ENCODE peak calls at places on chromosomes 2 and 18, in eight cellular contexts. N, J, T, S, U, R, D and Z are unnamed samples.

GRCh38 chr2:40488101-40488598 is 36.3 kb upstream of the SLC8A1 start:
- DNase-seq in D (no peak), J (peak), N (peak), U (peak), T (peak), R (peak), S (peak), Z (peak)

GRCh38 chr18:32980896-32981295 is 208.1 kb upstream of the KLHL14 start:
- DNase-seq in R (no peak), J (peak), S (peak), T (no peak), D (no peak), N (no peak), U (no peak), Z (peak)

GRCh38 chr18:74412106-74412880 is 44.8 kb downstream of the DIPK1C start:
- DNase-seq in D (no peak), T (no peak), U (no peak), J (no peak), S (no peak), N (no peak), R (no peak), Z (no peak)

GRCh38 chr2:26333286-26333685 is 12.7 kb upstream of the SELENOI start:
- DNase-seq in U (no peak), T (no peak), S (no peak), R (no peak), D (no peak), N (no peak), J (no peak), Z (no peak)

GRCh38 chr2:8086342-8086741 is 595.5 kb upstream of the ID2 start:
- DNase-seq in N (peak), T (peak), U (no peak), J (peak), D (no peak), R (no peak), S (peak), Z (no peak)

GRCh38 chr2:211055438-211055837 is 499.0 kb downstream of the CPS1 start:
- DNase-seq in D (no peak), S (no peak), U (no peak), R (no peak), J (no peak), T (no peak), N (no peak), Z (no peak)

GRCh38 chr2:240501531-240501991 is 56.2 kb downstream of the ANKMY1 start:
- DNase-seq in D (no peak), S (no peak), N (no peak), T (no peak), U (no peak), R (no peak), J (no peak), Z (no peak)

GRCh38 chr18:10430696-10431095 is 23.7 kb upstream of the APCDD1 start:
- DNase-seq in R (no peak), T (no peak), U (no peak), J (no peak), N (no peak), S (no peak), D (no peak), Z (no peak)

GRCh38 chr2:219656523-219656922 is 29.1 kb downstream of the SLC4A3 start:
- DNase-seq in T (no peak), U (no peak), J (peak), R (no peak), S (peak), N (peak), D (no peak), Z (peak)

GRCh38 chr2:81481242-81481993 is 1176.9 kb upstream of the LRRTM1 start:
- DNase-seq in J (no peak), D (no peak), R (no peak), T (no peak), S (no peak), U (no peak), N (no peak), Z (peak)

GRCh38 chr2:127508621-127509034 is 17.7 kb downstream of the IWS1 start:
- DNase-seq in U (peak), R (peak), J (peak), N (peak), T (peak), S (peak), D (peak), Z (peak)

GRCh38 chr18:54947115-54947514 is 12.1 kb downstream of the CCDC68 start:
- DNase-seq in J (no peak), U (no peak), R (no peak), S (peak), T (no peak), D (no peak), N (no peak), Z (no peak)

GRCh38 chr2:88760819-88761598 is 69.5 kb downstream of the RPIA start:
- DNase-seq in J (no peak), N (no peak), D (no peak), T (no peak), U (no peak), S (no peak), R (no peak), Z (no peak)

GRCh38 chr2:74290466-74291216 is 52.6 kb downstream of the SLC4A5 start:
- DNase-seq in N (no peak), T (no peak), R (no peak), U (no peak), J (no peak), S (no peak), D (no peak), Z (no peak)

GRCh38 chr2:191696001-191696400 is 18.1 kb downstream of the NABP1 start:
- DNase-seq in R (peak), J (peak), S (peak), U (no peak), D (peak), N (peak), T (peak), Z (peak)

GRCh38 chr18:70044626-70045025 is 97.0 kb upstream of the CD226 start:
- DNase-seq in U (peak), N (peak), R (peak), J (peak), D (no peak), S (peak), T (peak), Z (peak)

GRCh38 chr2:84055816-84056215 is 403.3 kb downstream of the SUCLG1 start:
- DNase-seq in N (no peak), R (no peak), D (no peak), T (no peak), U (no peak), S (no peak), J (no peak), Z (no peak)

GRCh38 chr2:84052043-84052442 is 407.0 kb downstream of the SUCLG1 start:
- DNase-seq in S (no peak), U (no peak), D (no peak), T (no peak), J (no peak), N (no peak), R (no peak), Z (no peak)

GRCh38 chr2:84057917-84058316 is 401.2 kb downstream of the SUCLG1 start:
- DNase-seq in S (no peak), R (no peak), J (no peak), T (no peak), D (no peak), N (no peak), U (no peak), Z (no peak)
- TF ChIP-seq CTCF in S (no peak), R (no peak), J (no peak), T (no peak), D (no peak), N (no peak), U (no peak), Z (no peak)

GRCh38 chr2:172962064-172962463 is 113.6 kb upstream of the MAP3K20 start:
- DNase-seq in T (no peak), U (no peak), S (peak), R (no peak), N (no peak), J (no peak), D (no peak), Z (no peak)
- H3K4me3 ChIP-seq in T (no peak), U (no peak), S (no peak), R (no peak), N (no peak), J (no peak), D (no peak), Z (no peak)

GRCh38 chr2:9570182-9571060 is 14.8 kb upstream of the ADAM17 start:
- DNase-seq in U (no peak), S (peak), R (no peak), J (no peak), T (no peak), D (no peak), N (peak), Z (no peak)
- TF ChIP-seq CTCF in U (peak), S (peak), R (peak), J (peak), T (peak), D (no peak), N (peak), Z (peak)

GRCh38 chr2:168521342-168521741 is 65.3 kb downstream of the CERS6 start:
- DNase-seq in R (no peak), N (peak), U (no peak), D (no peak), S (peak), J (no peak), T (no peak), Z (peak)
- H3K4me3 ChIP-seq in R (no peak), N (no peak), U (no peak), D (no peak), S (no peak), J (no peak), T (no peak), Z (no peak)

DNA sequence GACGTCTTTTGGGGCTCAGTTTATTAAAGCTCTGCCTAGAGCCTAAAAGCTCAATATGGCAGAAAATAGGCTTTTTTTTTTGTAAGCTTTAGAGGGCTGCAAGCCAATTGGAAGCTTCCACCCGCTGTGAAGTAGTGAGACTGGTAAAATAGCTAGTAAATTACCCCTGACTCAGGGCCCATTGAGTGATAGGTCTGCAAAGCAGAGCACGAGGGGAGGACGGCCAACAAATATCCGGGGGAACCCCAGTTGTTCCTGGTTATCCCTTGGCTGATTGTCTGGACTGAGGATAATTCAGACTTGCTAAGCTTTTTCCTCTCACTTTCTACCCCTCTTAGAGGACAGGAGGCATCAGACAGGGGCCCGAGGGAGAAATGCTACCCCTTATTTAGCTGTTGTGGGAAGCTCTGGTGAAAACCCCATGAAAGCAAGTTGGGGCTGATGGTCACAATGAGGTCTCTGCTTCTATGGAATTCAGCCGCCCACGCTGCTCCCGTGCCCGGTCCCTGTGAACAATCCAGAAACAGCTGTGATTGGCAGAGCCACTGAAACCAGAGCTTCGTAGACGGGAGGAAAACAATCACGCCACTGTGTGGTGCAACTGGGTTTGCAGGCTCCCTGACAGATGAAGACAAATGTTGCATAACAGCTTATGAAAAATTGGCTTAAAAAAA is 141.9 kb upstream of the LGALSL start:
- DNase-seq in U (peak), S (peak), D (peak), T (peak), J (peak), R (peak), N (peak), Z (peak)
- TF ChIP-seq CTCF in U (peak), S (peak), D (peak), T (peak), J (peak), R (peak), N (peak), Z (peak)

DNA sequence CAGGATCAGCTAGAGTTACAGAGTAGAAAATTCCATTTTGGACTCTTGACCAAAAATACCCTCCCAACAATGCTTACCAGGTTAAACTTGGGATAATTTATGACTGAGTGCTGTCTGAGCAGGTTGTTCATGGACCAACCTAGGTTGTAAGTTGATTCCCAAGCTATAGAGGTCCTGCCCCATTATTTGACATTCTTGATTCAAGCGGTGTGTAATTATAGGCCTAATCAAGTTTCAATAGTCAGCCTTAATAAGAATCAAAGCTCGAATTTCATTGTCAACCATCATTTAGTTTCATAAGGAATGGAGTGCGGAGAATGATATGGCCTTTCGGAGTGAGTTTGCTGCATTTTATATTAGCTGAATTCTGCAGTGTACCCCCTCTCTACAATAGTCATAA is 152.8 kb upstream of the FIGN start:
- DNase-seq in N (no peak), S (no peak), U (no peak), R (no peak), D (no peak), J (no peak), T (no peak), Z (no peak)
- H3K4me3 ChIP-seq in N (no peak), S (no peak), U (no peak), R (no peak), D (no peak), J (no peak), T (no peak), Z (no peak)

GRCh38 chr2:105582952-105583660 is 161.6 kb upstream of the NCK2 start:
- DNase-seq in T (no peak), D (no peak), J (no peak), S (no peak), N (no peak), R (no peak), U (no peak), Z (no peak)

GRCh38 chr2:105578166-105578565 is 166.5 kb upstream of the NCK2 start:
- DNase-seq in D (no peak), S (no peak), R (no peak), N (no peak), J (no peak), U (no peak), T (no peak), Z (no peak)

GRCh38 chr2:105577762-105578161 is 166.9 kb upstream of the NCK2 start:
- DNase-seq in S (no peak), D (no peak), T (no peak), U (no peak), N (no peak), R (no peak), J (no peak), Z (no peak)

GRCh38 chr2:105581568-105581944 is 163.2 kb upstream of the NCK2 start:
- DNase-seq in S (no peak), J (no peak), U (no peak), T (no peak), R (no peak), N (no peak), D (no peak), Z (no peak)

GRCh38 chr2:105580870-105581567 is 163.7 kb upstream of the NCK2 start:
- DNase-seq in D (no peak), U (no peak), R (no peak), S (no peak), J (no peak), T (no peak), N (no peak), Z (no peak)
- TF ChIP-seq CTCF in D (no peak), U (no peak), R (no peak), S (no peak), J (no peak), T (no peak), N (no peak), Z (no peak)

DNA sequence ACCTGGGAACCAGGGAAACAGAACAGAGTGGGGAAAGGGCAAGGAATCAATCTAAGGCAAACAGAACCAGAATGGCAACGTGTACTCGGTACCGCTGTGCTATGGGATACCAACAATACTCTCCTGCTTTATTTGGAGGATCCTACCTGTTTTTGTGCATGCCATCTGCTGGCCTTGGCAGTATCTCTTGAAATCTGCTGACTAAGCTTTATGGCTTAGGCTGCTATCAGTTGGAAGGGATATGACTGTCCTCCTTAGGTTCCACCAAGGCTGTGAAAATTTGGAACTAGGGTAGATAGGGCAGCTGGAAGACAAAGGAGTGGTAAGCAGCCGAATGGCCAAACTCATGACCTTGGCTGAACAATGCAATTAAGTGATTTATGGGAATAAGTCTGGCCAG is 71.3 kb upstream of the LYPD6 start:
- DNase-seq in S (no peak), J (no peak), U (no peak), T (no peak), N (no peak), D (no peak), R (no peak), Z (no peak)
- H3K4me3 ChIP-seq in S (no peak), J (no peak), U (no peak), T (no peak), N (no peak), D (no peak), R (no peak), Z (no peak)

GRCh38 chr2:46331099-46331766 is 34.0 kb downstream of the EPAS1 start:
- DNase-seq in D (no peak), S (peak), T (peak), N (peak), J (peak), U (no peak), R (no peak), Z (peak)
- TF ChIP-seq CTCF in D (no peak), S (no peak), T (peak), N (no peak), J (no peak), U (no peak), R (no peak), Z (no peak)